ENCODE peak calls at places on chromosomes 4 and X, in ten cellular contexts. O is MM.1S; G is BJ; P is GM18507; T is RCC 7860; A is T-helper 22 cell; B is H9; W is activated CD4-positive, alpha-beta T cell treated with anti-CD3 and anti-CD28 coated beads, Interleukin-2, amount 50 U/mL, for 24 hours; N is CD8-positive, alpha-beta memory T cell; F is NCI-H2171 treated with DMSO at 0.1 percent for 48 hours. I is an unnamed sample.

GRCh38 chr4:169060396-169061081 is 50.5 kb upstream of the CBR4 start:
- DNase-seq in O (no peak), G (no peak), P (no peak), T (no peak), A (no peak), B (no peak), W (no peak), N (no peak), F (no peak), I (no peak)

GRCh38 chr4:142036795-142037583 is 400.6 kb downstream of the IL15 start:
- DNase-seq in O (no peak), G (no peak), P (no peak), T (peak; percentile 86), A (no peak), B (no peak), W (no peak), N (no peak), F (no peak), I (no peak)

GRCh38 chrX:11589573-11590110 is 76.1 kb downstream of the ARHGAP6 start:
- DNase-seq in O (no peak), G (no peak), P (no peak), T (no peak), A (no peak), B (no peak), W (no peak), N (no peak), F (no peak), I (no peak)

GRCh38 chrX:9656277-9656676 is 109.4 kb downstream of the GPR143 start:
- DNase-seq in O (no peak), G (no peak), P (no peak), T (no peak), A (no peak), B (no peak), W (no peak), N (no peak), F (no peak), I (peak; percentile 7)

GRCh38 chr4:6184169-6184568 is 16.2 kb downstream of the JAKMIP1 start:
- DNase-seq in O (peak; percentile 23), G (no peak), P (no peak), T (no peak), A (no peak), B (no peak), W (no peak), N (no peak), F (no peak), I (no peak)

GRCh38 chr4:6680372-6681034 is 13.2 kb upstream of the S100P start:
- DNase-seq in O (no peak), G (no peak), P (no peak), T (no peak), A (no peak), B (peak; percentile 80), W (no peak), N (no peak), F (no peak), I (no peak)

GRCh38 chr4:145132521-145133098 is 34.5 kb downstream of the ABCE1 start:
- DNase-seq in O (no peak), G (no peak), P (peak; percentile 18), T (no peak), A (no peak), B (no peak), W (no peak), N (no peak), F (no peak), I (no peak)

GRCh38 chr4:8374851-8375649 is 65.5 kb downstream of the ACOX3 start:
- DNase-seq in O (no peak), G (no peak), P (no peak), T (no peak), A (no peak), B (no peak), W (no peak), N (no peak), F (no peak), I (no peak)